ENCODE peak calls at places on chromosomes 13 and 19, in eight cellular contexts. Z is CD8-positive, alpha-beta T cell; V is AG04450; E is transverse colon; Y is gastrocnemius medialis; O is small intestine; M is left ventricle myocardium inferior; B is breast epithelium. F is an unnamed sample.
A peak's percentile ranks its signal among the peaks of the same experiment; 100 is the strongest.

GRCh38 chr13:26502826-26503225 is 54.7 kb upstream of the WASF3 start:
- DNase-seq in Z (no peak), V (peak; percentile 24), E (no peak), Y (peak; percentile 37), O (no peak), M (no peak), B (no peak), F (no peak)

GRCh38 chr13:106232680-106233079 is 302.8 kb downstream of the EFNB2 start:
- DNase-seq in Z (no peak), V (no peak), E (no peak), Y (no peak), O (no peak), M (no peak), B (no peak), F (no peak)

GRCh38 chr13:99617474-99618255 is 116.4 kb downstream of the TM9SF2 start:
- DNase-seq in Z (no peak), V (no peak), E (peak; percentile 21), Y (no peak), O (no peak), M (no peak), B (no peak), F (no peak)

GRCh38 chr19:41700381-41701195 is 7.8 kb upstream of the CEACAM5 start:
- DNase-seq in Z (no peak), V (no peak), E (peak; percentile 6), Y (no peak), O (no peak), M (no peak), B (no peak), F (no peak)

GRCh38 chr19:18940791-18941627 is at the start of gene HOMER3:
- DNase-seq in Z (peak; percentile 85), V (no peak), E (peak; percentile 85), Y (peak; percentile 57), O (peak; percentile 56), M (peak; percentile 85), B (peak; percentile 78), F (peak; percentile 57)

GRCh38 chr19:8342316-8342683 is 762 bp downstream of the KANK3 start:
- DNase-seq in Z (no peak), V (no peak), E (no peak), Y (no peak), O (no peak), M (no peak), B (no peak), F (no peak)

GRCh38 chr13:32159147-32159869 is 127.7 kb downstream of the FRY start:
- DNase-seq in Z (no peak), V (no peak), E (no peak), Y (no peak), O (no peak), M (no peak), B (no peak), F (no peak)

GRCh38 chr13:33722216-33722900 is 95.6 kb upstream of the RFC3 start:
- DNase-seq in Z (no peak), V (no peak), E (no peak), Y (no peak), O (peak; percentile 20), M (no peak), B (no peak), F (no peak)

GRCh38 chr19:55178781-55179569 is 1.1 kb downstream of the SYT5 start:
- DNase-seq in Z (peak; percentile 89), V (no peak), E (peak; percentile 68), Y (no peak), O (peak; percentile 64), M (peak; percentile 46), B (no peak), F (peak; percentile 22)

GRCh38 chr13:37923236-37923635 is 53.7 kb upstream of the TRPC4 start:
- DNase-seq in Z (no peak), V (no peak), E (no peak), Y (no peak), O (no peak), M (no peak), B (no peak), F (no peak)

GRCh38 chr19:13277104-13277809 is 127.0 kb downstream of the IER2 start:
- DNase-seq in Z (peak; percentile 78), V (peak; percentile 55), E (peak; percentile 58), Y (peak; percentile 15), O (peak; percentile 81), M (peak; percentile 31), B (no peak), F (peak; percentile 11)

GRCh38 chr13:44818428-44818827 is 170.8 kb downstream of the NUFIP1 start:
- DNase-seq in Z (no peak), V (no peak), E (no peak), Y (no peak), O (no peak), M (no peak), B (no peak), F (no peak)

GRCh38 chr19:45200614-45201013 is 22.0 kb downstream of the BLOC1S3 start:
- DNase-seq in Z (no peak), V (no peak), E (no peak), Y (no peak), O (no peak), M (no peak), B (no peak), F (no peak)

GRCh38 chr19:46373573-46374359 is 26.9 kb downstream of the PPP5C start:
- DNase-seq in Z (no peak), V (no peak), E (peak; percentile 94), Y (no peak), O (peak; percentile 80), M (peak; percentile 85), B (peak; percentile 98), F (no peak)

GRCh38 chr19:53771133-53771532 is 53.0 kb downstream of the NLRP12 start:
- DNase-seq in Z (no peak), V (no peak), E (no peak), Y (no peak), O (no peak), M (no peak), B (no peak), F (no peak)

GRCh38 chr19:55067869-55068268 is 4.9 kb upstream of the RDH13 start:
- DNase-seq in Z (no peak), V (no peak), E (no peak), Y (no peak), O (no peak), M (no peak), B (no peak), F (no peak)

GRCh38 chr13:78060966-78061365 is 142.3 kb upstream of the EDNRB start:
- DNase-seq in Z (no peak), V (no peak), E (no peak), Y (no peak), O (no peak), M (no peak), B (no peak), F (peak; percentile 17)

DNA sequence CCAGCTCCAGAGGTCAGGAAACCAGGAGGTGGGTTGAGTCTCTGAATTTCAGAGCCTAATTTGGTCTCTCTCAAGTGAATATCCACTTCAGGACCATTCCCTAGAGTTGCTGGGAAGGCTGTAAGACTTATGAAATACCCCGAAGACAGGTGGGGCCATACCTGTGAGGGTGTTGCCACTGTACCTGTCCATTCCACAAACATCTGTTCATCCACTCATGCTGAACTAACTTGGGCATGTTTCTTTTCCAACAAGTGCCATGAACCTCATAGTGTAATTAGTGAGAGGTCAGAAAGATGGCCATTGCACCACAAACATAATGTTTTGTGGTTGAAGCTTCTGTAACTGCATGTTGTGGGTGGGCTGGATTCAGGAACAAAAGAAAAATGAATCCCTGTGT is 7.8 kb downstream of the ILF3 start:
- DNase-seq in Z (no peak), V (no peak), E (no peak), Y (no peak), O (no peak), M (no peak), B (no peak), F (no peak)
- H3K27ac ChIP-seq in Z (no peak overlapping the region), V (no peak overlapping the region), E (no peak overlapping the region), Y (no peak overlapping the region), O (no peak overlapping the region), M (no peak overlapping the region), B (peak overlapping the region; percentile 9), F (peak overlapping the region; percentile 23)

GRCh38 chr19:2992958-2993357 is 15.6 kb downstream of the TLE6 start:
- DNase-seq in Z (no peak), V (no peak), E (no peak), Y (no peak), O (no peak), M (no peak), B (no peak), F (no peak)
- H3K27ac ChIP-seq in Z (no peak overlapping the region), V (no peak overlapping the region), E (no peak overlapping the region), Y (no peak overlapping the region), O (no peak overlapping the region), M (no peak overlapping the region), B (no peak overlapping the region), F (no peak overlapping the region)

GRCh38 chr19:16836115-16836905 is 7.1 kb downstream of the SIN3B start:
- DNase-seq in Z (no peak), V (no peak), E (peak; percentile 24), Y (no peak), O (no peak), M (no peak), B (no peak), F (no peak)
- H3K27ac ChIP-seq in Z (no peak overlapping the region), V (no peak overlapping the region), E (no peak overlapping the region), Y (no peak overlapping the region), O (no peak overlapping the region), M (no peak overlapping the region), B (peak overlapping the region; percentile 1), F (no peak overlapping the region)

GRCh38 chr13:51235186-51235585 is 13.0 kb downstream of the FAM124A start:
- DNase-seq in Z (no peak), V (no peak), E (no peak), Y (no peak), O (no peak), M (no peak), B (no peak), F (no peak)
- H3K27ac ChIP-seq in Z (no peak overlapping the region), V (no peak overlapping the region), E (no peak overlapping the region), Y (no peak overlapping the region), O (no peak overlapping the region), M (peak overlapping the region; percentile 2), B (no peak overlapping the region), F (no peak overlapping the region)

DNA sequence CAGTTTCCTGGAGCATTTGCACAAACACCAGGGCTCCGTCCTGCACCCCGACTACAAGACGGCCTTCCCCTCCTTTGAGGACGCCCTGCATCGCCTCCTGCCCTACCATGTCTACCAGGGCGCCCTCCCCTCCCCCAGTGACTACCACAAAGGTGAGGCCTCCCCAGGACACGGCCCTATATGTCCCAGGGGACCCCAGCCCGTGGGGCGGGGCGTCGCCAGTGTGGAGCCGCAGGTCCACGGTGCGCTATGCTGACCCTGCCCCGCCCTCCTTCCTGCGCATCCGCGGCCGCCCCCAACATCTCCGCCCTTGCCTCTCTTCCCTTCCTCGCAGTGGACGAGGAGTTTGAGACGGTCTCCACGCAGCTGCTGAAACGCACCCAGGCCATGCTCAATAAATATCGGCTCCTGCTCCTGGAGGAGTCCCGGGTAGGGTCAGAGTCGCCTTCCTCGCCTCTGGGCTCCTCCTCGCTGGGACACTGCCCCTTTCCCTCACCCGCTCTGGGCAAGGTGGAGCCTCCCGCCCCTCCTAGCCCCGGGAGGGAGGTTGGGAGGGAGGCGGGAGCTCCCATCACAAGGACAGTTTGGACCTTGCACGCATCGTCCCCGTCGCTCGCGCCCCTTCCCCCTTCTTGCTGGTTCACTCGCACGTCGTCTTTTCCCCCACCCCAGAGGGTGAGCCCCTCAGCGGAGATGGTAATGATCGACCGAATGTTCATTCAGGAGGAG is 14.4 kb upstream of the EHD2 start:
- DNase-seq in Z (no peak), V (no peak), E (no peak), Y (no peak), O (no peak), M (no peak), B (no peak), F (no peak)
- H3K27ac ChIP-seq in Z (no peak overlapping the region), V (no peak overlapping the region), E (peak overlapping the region; percentile 16), Y (peak overlapping the region; percentile 85), O (no peak overlapping the region), M (no peak overlapping the region), B (no peak overlapping the region), F (no peak overlapping the region)